ENCODE peak calls at places on chromosome 20, in seven cellular contexts. V is sigmoid colon, U is spleen, P is Peyer's patch, W is prostate gland, A is IMR-90, D is A549. H is an unnamed sample.

GRCh38 chr20:25006431-25007167 is 14.0 kb upstream of the APMAP start:
- DNase-seq in P (peak), A (no peak), W (no peak), V (peak), U (peak), D (no peak), H (no peak)

GRCh38 chr20:36856691-36857635 is 19.0 kb upstream of the TLDC2 start:
- DNase-seq in U (peak), D (no peak), A (peak), V (no peak), P (no peak), W (peak), H (no peak)

GRCh38 chr20:53773792-53774371 is 180.2 kb upstream of the ZNF217 start:
- DNase-seq in P (no peak), W (no peak), A (peak), V (no peak), U (no peak), D (peak), H (no peak)

GRCh38 chr20:23022849-23023248 is 12.3 kb upstream of the SSTR4 start:
- DNase-seq in A (no peak), W (no peak), U (no peak), V (no peak), D (no peak), P (no peak), H (no peak)

GRCh38 chr20:57414867-57415592 is 23.8 kb downstream of the RBM38 start:
- DNase-seq in W (no peak), V (no peak), P (no peak), U (peak), A (peak), D (no peak), H (no peak)

GRCh38 chr20:46642265-46642942 is 8.9 kb downstream of the SLC13A3 start:
- DNase-seq in D (no peak), W (no peak), A (no peak), U (no peak), P (no peak), V (no peak), H (peak)

GRCh38 chr20:38222231-38222922 is 38.2 kb downstream of the KIAA1755 start:
- DNase-seq in V (peak), P (peak), U (peak), D (peak), A (peak), W (peak), H (no peak)

GRCh38 chr20:17579369-17580039 is 9.6 kb downstream of the DSTN start:
- DNase-seq in A (no peak), V (no peak), U (no peak), W (no peak), D (no peak), P (no peak), H (no peak)

GRCh38 chr20:38833857-38834164 is 28.3 kb downstream of the PPP1R16B start:
- DNase-seq in D (no peak), W (no peak), U (no peak), P (no peak), A (no peak), V (no peak), H (peak)

GRCh38 chr20:50676888-50677287 is 14.5 kb downstream of the RIPOR3 start:
- DNase-seq in W (no peak), A (no peak), V (no peak), P (no peak), U (no peak), D (no peak), H (no peak)

GRCh38 chr20:366719-367485 is 13.7 kb upstream of the TRIB3 start:
- DNase-seq in A (no peak), D (no peak), U (no peak), V (no peak), P (no peak), W (no peak), H (no peak)

GRCh38 chr20:58545565-58546195 is 30.5 kb upstream of the APCDD1L start:
- DNase-seq in A (no peak), D (no peak), W (no peak), V (peak), U (no peak), P (no peak), H (peak)

GRCh38 chr20:6074145-6074561 is 20.3 kb upstream of the LRRN4 start:
- DNase-seq in D (peak), W (no peak), U (no peak), V (no peak), A (no peak), P (no peak), H (no peak)

GRCh38 chr20:56437196-56437960 is 25.3 kb downstream of the CASS4 start:
- DNase-seq in P (no peak), A (no peak), D (no peak), V (no peak), U (no peak), W (no peak), H (no peak)

GRCh38 chr20:48738399-48739304 is 89.1 kb downstream of the PREX1 start:
- DNase-seq in D (no peak), P (no peak), U (no peak), W (no peak), V (peak), A (no peak), H (no peak)

GRCh38 chr20:15654208-15654649 is 919.0 kb downstream of the KIF16B start:
- DNase-seq in A (peak), W (peak), V (no peak), D (peak), P (no peak), U (no peak), H (no peak)

GRCh38 chr20:48614593-48615274 is 213.1 kb downstream of the PREX1 start:
- DNase-seq in P (peak), W (no peak), U (no peak), D (no peak), V (peak), A (no peak), H (no peak)

GRCh38 chr20:10927011-10927583 is 253.3 kb upstream of the JAG1 start:
- DNase-seq in V (no peak), U (no peak), P (no peak), A (no peak), D (no peak), W (no peak), H (no peak)

GRCh38 chr20:59385461-59385860 is 85.0 kb downstream of the EDN3 start:
- DNase-seq in P (no peak), D (peak), U (no peak), A (no peak), W (no peak), V (no peak), H (no peak)

GRCh38 chr20:38485041-38485440 is 12.4 kb downstream of the RALGAPB start:
- DNase-seq in D (no peak), A (no peak), P (no peak), U (no peak), V (no peak), W (no peak), H (no peak)

GRCh38 chr20:25310921-25311728 is 63.2 kb downstream of the PYGB start:
- DNase-seq in A (peak), U (peak), D (no peak), V (peak), P (no peak), W (no peak), H (no peak)

GRCh38 chr20:36688630-36689029 is 42.6 kb upstream of the SLA2 start:
- DNase-seq in P (no peak), W (no peak), D (no peak), A (no peak), V (no peak), U (no peak), H (no peak)

GRCh38 chr20:23692725-23693124 is 3.9 kb upstream of the CST4 start:
- DNase-seq in V (no peak), W (no peak), U (no peak), D (no peak), A (no peak), P (no peak), H (peak)

GRCh38 chr20:50596694-50597021 is 86.5 kb downstream of the PTPN1 start:
- DNase-seq in A (no peak), D (no peak), W (no peak), V (no peak), P (no peak), U (no peak), H (no peak)

GRCh38 chr20:32474967-32475819 is 109.9 kb downstream of the NOL4L start:
- DNase-seq in A (peak), D (peak), V (peak), U (peak), W (peak), P (peak), H (no peak)
- H3K4me3 ChIP-seq in A (peak), D (peak), V (peak), U (peak), W (peak), P (peak), H (peak)

GRCh38 chr20:42364446-42364845 is 746.3 kb upstream of the CHD6 start:
- DNase-seq in D (no peak), P (no peak), A (no peak), V (no peak), U (no peak), W (no peak), H (no peak)

GRCh38 chr20:42359617-42360016 is 741.4 kb upstream of the CHD6 start:
- DNase-seq in A (no peak), W (no peak), P (no peak), D (no peak), V (no peak), U (no peak), H (no peak)

GRCh38 chr20:42366626-42367025 is 748.4 kb upstream of the CHD6 start:
- DNase-seq in A (no peak), U (no peak), D (no peak), P (no peak), W (no peak), V (no peak), H (no peak)

DNA sequence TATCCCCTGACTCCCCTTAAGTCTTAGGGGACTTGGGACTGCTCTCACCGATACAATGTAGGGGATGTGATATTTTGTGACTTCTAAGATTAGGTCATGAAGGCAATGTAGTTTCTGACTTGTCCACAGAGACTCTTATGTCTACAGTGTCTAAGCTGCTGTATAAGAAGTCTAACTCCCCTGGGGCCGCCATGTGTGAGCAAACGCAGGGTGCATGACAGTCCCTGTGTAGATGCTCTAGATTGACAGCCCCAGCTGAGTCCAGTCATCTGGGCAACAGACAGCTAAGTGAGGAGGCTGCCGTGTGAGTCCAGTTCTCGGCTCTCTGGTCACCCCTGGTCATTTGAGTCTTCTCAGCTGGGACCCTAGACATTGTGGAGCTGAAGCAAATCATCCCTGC is 743.2 kb upstream of the CHD6 start:
- DNase-seq in W (no peak), A (no peak), P (no peak), V (no peak), D (no peak), U (no peak), H (no peak)
- TF ChIP-seq POLR2A in W (no peak), A (no peak), P (no peak), V (no peak), D (no peak), U (no peak), H (no peak)

GRCh38 chr20:21172626-21173025 is 46.7 kb downstream of the KIZ start:
- DNase-seq in P (no peak), D (no peak), A (no peak), W (no peak), V (no peak), U (no peak), H (no peak)

GRCh38 chr20:21161926-21162325 is 36.0 kb downstream of the KIZ start:
- DNase-seq in V (no peak), U (no peak), W (no peak), D (no peak), A (no peak), P (no peak), H (no peak)

GRCh38 chr20:21167261-21167660 is 41.4 kb downstream of the KIZ start:
- DNase-seq in W (no peak), P (no peak), U (no peak), V (no peak), A (no peak), D (no peak), H (no peak)

GRCh38 chr20:21162631-21163030 is 36.7 kb downstream of the KIZ start:
- DNase-seq in A (no peak), W (no peak), P (no peak), U (no peak), D (no peak), V (no peak), H (no peak)

DNA sequence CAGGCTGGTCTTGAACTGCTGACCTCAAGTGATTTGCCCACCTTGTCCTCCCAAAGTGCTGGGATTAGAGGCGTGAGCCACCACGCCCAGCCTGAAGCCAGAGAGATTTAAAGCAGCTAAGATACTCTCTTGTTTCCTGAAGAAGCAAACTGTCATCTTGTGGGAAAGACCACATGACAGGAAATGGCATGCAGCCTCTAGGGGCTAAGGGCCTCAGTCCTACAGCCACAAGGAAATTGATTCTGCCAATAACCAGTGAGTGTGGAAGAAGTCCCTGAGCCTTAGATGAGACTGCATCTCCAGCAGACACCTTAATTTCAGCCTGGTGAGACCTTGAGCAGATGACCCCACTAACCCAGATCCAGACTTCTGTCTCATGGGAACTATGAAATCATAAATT is 40.9 kb downstream of the KIZ start:
- DNase-seq in U (no peak), P (no peak), W (no peak), V (no peak), D (no peak), A (no peak), H (no peak)
- H3K4me3 ChIP-seq in U (no peak), P (no peak), W (no peak), V (no peak), D (no peak), A (no peak), H (no peak)

GRCh38 chr20:44642203-44643153 is 9.0 kb downstream of the ADA start:
- DNase-seq in A (peak), D (peak), P (peak), U (peak), W (peak), V (peak), H (no peak)
- TF ChIP-seq POLR2A in A (no peak), D (no peak), P (no peak), U (no peak), W (no peak), V (no peak), H (no peak)

GRCh38 chr20:1720845-1721475 is 63.4 kb upstream of the SIRPG start:
- DNase-seq in U (no peak), V (no peak), P (no peak), W (no peak), A (no peak), D (no peak), H (no peak)

GRCh38 chr20:1721687-1722512 is 64.3 kb upstream of the SIRPG start:
- DNase-seq in V (no peak), A (no peak), U (no peak), P (no peak), D (no peak), W (no peak), H (peak)

GRCh38 chr20:1722513-1723050 is 65.0 kb upstream of the SIRPG start:
- DNase-seq in U (no peak), A (no peak), D (no peak), V (no peak), P (no peak), W (no peak), H (no peak)

GRCh38 chr20:1720226-1720625 is 62.6 kb upstream of the SIRPG start:
- DNase-seq in P (no peak), A (no peak), D (no peak), U (no peak), W (no peak), V (no peak), H (peak)

GRCh38 chr20:1718604-1719384 is 61.2 kb upstream of the SIRPG start:
- DNase-seq in A (peak), P (no peak), D (peak), W (no peak), U (no peak), V (peak), H (peak)
- H3K4me3 ChIP-seq in A (no peak), P (no peak), D (no peak), W (no peak), U (no peak), V (no peak), H (no peak)

GRCh38 chr20:41692479-41693135 is 74.4 kb upstream of the CHD6 start:
- DNase-seq in U (peak), D (peak), V (peak), P (peak), A (peak), W (peak), H (peak)
- TF ChIP-seq POLR2A in U (no peak), D (no peak), V (no peak), P (peak), A (no peak), W (no peak), H (no peak)

GRCh38 chr20:63568986-63569949 is 4.8 kb downstream of the HELZ2 start:
- DNase-seq in W (no peak), V (no peak), P (no peak), A (no peak), D (no peak), U (peak), H (no peak)

GRCh38 chr20:63568170-63568981 is 5.7 kb downstream of the HELZ2 start:
- DNase-seq in W (no peak), P (no peak), U (peak), D (no peak), A (no peak), V (no peak), H (no peak)

GRCh38 chr20:63567132-63567381 is 7.0 kb downstream of the HELZ2 start:
- DNase-seq in U (no peak), W (no peak), A (no peak), V (no peak), D (no peak), P (no peak), H (no peak)

GRCh38 chr20:63566395-63567131 is 7.5 kb downstream of the HELZ2 start:
- DNase-seq in P (no peak), W (no peak), A (no peak), U (peak), V (no peak), D (no peak), H (no peak)

GRCh38 chr20:63567382-63568169 is 6.5 kb downstream of the HELZ2 start:
- DNase-seq in A (no peak), W (no peak), U (peak), V (no peak), P (no peak), D (no peak), H (no peak)
- H3K4me3 ChIP-seq in A (no peak), W (no peak), U (peak), V (no peak), P (peak), D (no peak), H (no peak)

DNA sequence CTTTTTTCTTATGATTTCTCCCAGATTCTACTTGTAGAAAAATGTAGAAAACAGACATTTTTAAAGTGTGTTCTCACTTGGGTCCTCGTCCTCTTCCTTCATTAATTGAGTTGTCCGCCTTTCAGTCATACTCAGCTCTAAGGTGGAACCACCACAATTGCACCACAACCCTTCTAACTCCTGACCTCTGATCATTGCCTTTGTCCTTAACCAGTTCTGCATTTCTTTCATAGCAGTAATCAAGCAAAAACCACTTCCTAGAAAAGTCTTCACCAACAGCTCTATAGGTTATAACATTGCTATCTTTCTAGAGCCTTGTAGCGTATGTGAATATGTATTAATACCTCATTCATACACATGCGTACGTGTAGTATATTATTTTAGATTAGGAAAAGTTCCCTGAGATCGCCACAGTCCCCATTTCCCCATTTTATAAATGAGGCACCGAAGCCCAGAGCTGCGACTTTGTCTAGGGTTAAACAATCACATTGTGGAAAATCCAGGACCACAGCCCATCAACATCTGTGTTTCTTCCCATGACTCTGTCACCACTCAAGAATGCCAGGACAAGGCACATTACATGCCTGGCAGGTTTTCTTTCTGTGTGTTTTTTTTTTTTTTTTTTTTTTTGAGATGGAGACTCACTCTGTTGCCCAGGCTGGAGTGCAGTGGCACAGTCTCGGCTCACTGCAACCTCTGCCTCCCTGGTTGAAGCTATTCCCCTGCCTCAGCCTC is 175.5 kb downstream of the BTBD3 start:
- DNase-seq in V (no peak), U (no peak), P (no peak), W (no peak), A (no peak), D (no peak), H (no peak)
- TF ChIP-seq POLR2A in V (no peak), U (no peak), P (no peak), W (no peak), A (no peak), D (no peak), H (no peak)

GRCh38 chr20:20395856-20396600 is 28.1 kb downstream of the INSM1 start:
- DNase-seq in A (no peak), P (no peak), D (no peak), V (no peak), U (no peak), W (no peak), H (no peak)

GRCh38 chr20:20395087-20395486 is 27.2 kb downstream of the INSM1 start:
- DNase-seq in U (no peak), V (no peak), D (no peak), P (no peak), W (no peak), A (no peak), H (no peak)

GRCh38 chr20:20391766-20392165 is 23.9 kb downstream of the INSM1 start:
- DNase-seq in W (no peak), A (no peak), D (no peak), P (no peak), V (no peak), U (no peak), H (no peak)

GRCh38 chr20:20393207-20393606 is 25.3 kb downstream of the INSM1 start:
- DNase-seq in A (peak), P (no peak), V (no peak), U (no peak), W (no peak), D (no peak), H (no peak)

GRCh38 chr20:20393770-20394169 is 25.9 kb downstream of the INSM1 start:
- DNase-seq in W (no peak), D (no peak), A (peak), P (no peak), V (no peak), U (no peak), H (no peak)
- H3K4me3 ChIP-seq in W (no peak), D (no peak), A (no peak), P (no peak), V (no peak), U (no peak), H (no peak)